ENCODE peak calls at places on chromosomes 12 and 14, in ten cellular contexts. One of them, this sample, is unnamed.
A peak's percentile ranks its signal among the peaks of the same experiment; 100 is the strongest.

GRCh38 chr12:53489242-53489915 is 9.9 kb downstream of the MAP3K12 start:
- DNase-seq in stimulated activated CD4-positive, alpha-beta T cell treated with anti-CD3 and anti-CD28 coated beads, Interleukin-15, amount 100 ng/mL, for 24 hours: no peak
- DNase-seq in posterior cingulate gyrus: no peak
- DNase-seq in HEK293T: no peak
- DNase-seq in KBM-7: no peak
- DNase-seq in T-helper 2 cell: no peak
- DNase-seq in EL: no peak
- DNase-seq in iPS-NIHi11: no peak
- DNase-seq in NCI-H345: no peak
- DNase-seq in SW480: no peak
- DNase-seq in this sample: no peak

GRCh38 chr12:8662592-8662991 is at the start of gene MFAP5:
- DNase-seq in HEK293T: no peak
- DNase-seq in stimulated activated CD4-positive, alpha-beta T cell treated with anti-CD3 and anti-CD28 coated beads, Interleukin-15, amount 100 ng/mL, for 24 hours: no peak
- DNase-seq in NCI-H345: no peak
- DNase-seq in T-helper 2 cell: no peak
- DNase-seq in KBM-7: no peak
- DNase-seq in iPS-NIHi11: no peak
- DNase-seq in EL: peak; percentile 18
- DNase-seq in posterior cingulate gyrus: no peak
- DNase-seq in SW480: no peak
- DNase-seq in this sample: no peak

GRCh38 chr12:132289356-132290202 is 39.8 kb downstream of the GALNT9 start:
- DNase-seq in posterior cingulate gyrus: peak; percentile 66
- DNase-seq in EL: no peak
- DNase-seq in iPS-NIHi11: no peak
- DNase-seq in SW480: peak; percentile 22
- DNase-seq in stimulated activated CD4-positive, alpha-beta T cell treated with anti-CD3 and anti-CD28 coated beads, Interleukin-15, amount 100 ng/mL, for 24 hours: no peak
- DNase-seq in HEK293T: no peak
- DNase-seq in T-helper 2 cell: no peak
- DNase-seq in NCI-H345: no peak
- DNase-seq in KBM-7: no peak
- DNase-seq in this sample: no peak

GRCh38 chr12:47573146-47573659 is 132.6 kb downstream of the RPAP3 start:
- DNase-seq in posterior cingulate gyrus: no peak
- DNase-seq in iPS-NIHi11: no peak
- DNase-seq in KBM-7: no peak
- DNase-seq in T-helper 2 cell: no peak
- DNase-seq in EL: no peak
- DNase-seq in NCI-H345: no peak
- DNase-seq in stimulated activated CD4-positive, alpha-beta T cell treated with anti-CD3 and anti-CD28 coated beads, Interleukin-15, amount 100 ng/mL, for 24 hours: no peak
- DNase-seq in SW480: no peak
- DNase-seq in HEK293T: no peak
- DNase-seq in this sample: no peak

GRCh38 chr14:104223101-104223809 is 84.9 kb downstream of the KIF26A start:
- DNase-seq in posterior cingulate gyrus: peak; percentile 6
- DNase-seq in T-helper 2 cell: no peak
- DNase-seq in KBM-7: no peak
- DNase-seq in SW480: no peak
- DNase-seq in NCI-H345: peak; percentile 65
- DNase-seq in EL: no peak
- DNase-seq in HEK293T: no peak
- DNase-seq in iPS-NIHi11: peak; percentile 55
- DNase-seq in stimulated activated CD4-positive, alpha-beta T cell treated with anti-CD3 and anti-CD28 coated beads, Interleukin-15, amount 100 ng/mL, for 24 hours: no peak
- DNase-seq in this sample: no peak

GRCh38 chr14:100193417-100194357 is 34.2 kb upstream of the DEGS2 start:
- DNase-seq in HEK293T: no peak
- DNase-seq in posterior cingulate gyrus: peak; percentile 47
- DNase-seq in SW480: peak; percentile 46
- DNase-seq in iPS-NIHi11: no peak
- DNase-seq in KBM-7: no peak
- DNase-seq in NCI-H345: peak; percentile 39
- DNase-seq in stimulated activated CD4-positive, alpha-beta T cell treated with anti-CD3 and anti-CD28 coated beads, Interleukin-15, amount 100 ng/mL, for 24 hours: peak; percentile 17
- DNase-seq in EL: no peak
- DNase-seq in T-helper 2 cell: no peak
- DNase-seq in this sample: no peak

GRCh38 chr14:72543325-72543724 is 350.6 kb downstream of the DPF3 start:
- DNase-seq in EL: no peak
- DNase-seq in NCI-H345: no peak
- DNase-seq in posterior cingulate gyrus: no peak
- DNase-seq in T-helper 2 cell: no peak
- DNase-seq in SW480: no peak
- DNase-seq in stimulated activated CD4-positive, alpha-beta T cell treated with anti-CD3 and anti-CD28 coated beads, Interleukin-15, amount 100 ng/mL, for 24 hours: no peak
- DNase-seq in KBM-7: no peak
- DNase-seq in HEK293T: no peak
- DNase-seq in iPS-NIHi11: no peak
- DNase-seq in this sample: no peak

GRCh38 chr14:105092912-105093425 is 27.7 kb upstream of the GPR132 start:
- DNase-seq in SW480: peak; percentile 77
- DNase-seq in NCI-H345: no peak
- DNase-seq in HEK293T: peak; percentile 61
- DNase-seq in iPS-NIHi11: peak; percentile 65
- DNase-seq in posterior cingulate gyrus: no peak
- DNase-seq in KBM-7: peak; percentile 37
- DNase-seq in stimulated activated CD4-positive, alpha-beta T cell treated with anti-CD3 and anti-CD28 coated beads, Interleukin-15, amount 100 ng/mL, for 24 hours: peak; percentile 75
- DNase-seq in T-helper 2 cell: peak; percentile 64
- DNase-seq in EL: peak; percentile 68
- DNase-seq in this sample: peak; percentile 53

GRCh38 chr14:71061458-71061857 is 154.2 kb downstream of the PCNX1 start:
- DNase-seq in HEK293T: no peak
- DNase-seq in iPS-NIHi11: no peak
- DNase-seq in SW480: no peak
- DNase-seq in EL: peak; percentile 50
- DNase-seq in posterior cingulate gyrus: no peak
- DNase-seq in NCI-H345: no peak
- DNase-seq in KBM-7: no peak
- DNase-seq in T-helper 2 cell: no peak
- DNase-seq in stimulated activated CD4-positive, alpha-beta T cell treated with anti-CD3 and anti-CD28 coated beads, Interleukin-15, amount 100 ng/mL, for 24 hours: no peak
- DNase-seq in this sample: no peak

GRCh38 chr12:50672158-50672557 is 91.7 kb upstream of the ATF1 start:
- DNase-seq in T-helper 2 cell: no peak
- DNase-seq in NCI-H345: no peak
- DNase-seq in SW480: no peak
- DNase-seq in stimulated activated CD4-positive, alpha-beta T cell treated with anti-CD3 and anti-CD28 coated beads, Interleukin-15, amount 100 ng/mL, for 24 hours: no peak
- DNase-seq in posterior cingulate gyrus: no peak
- DNase-seq in EL: no peak
- DNase-seq in HEK293T: no peak
- DNase-seq in KBM-7: no peak
- DNase-seq in iPS-NIHi11: no peak
- DNase-seq in this sample: no peak